ENCODE peak calls at places on chromosomes 3 and 15, in four cellular contexts. V is HCT116, O is upper lobe of left lung, E is A549. T is an unnamed sample. For H3K4me1, the result is how much of the 10 kb centered on the place peaks cover.

GRCh38 chr15:85673326-85673725 is 121.4 kb downstream of the KLHL25 start:
- ATAC-seq in O (no peak), V (no peak), E (no peak), T (no peak)

GRCh38 chr3:119470851-119471250 is 2.1 kb downstream of the POGLUT1 start:
- ATAC-seq in O (no peak), E (no peak), V (no peak), T (no peak)

GRCh38 chr3:120357807-120358206 is 8.7 kb upstream of the LRRC58 start:
- ATAC-seq in E (no peak), V (peak), O (no peak), T (no peak)

GRCh38 chr15:33724321-33725036 is 243.8 kb upstream of the CHRM5 start:
- ATAC-seq in V (no peak), O (no peak), E (no peak), T (no peak)

GRCh38 chr15:44719293-44719999 is 8.1 kb downstream of the B2M start:
- ATAC-seq in E (no peak), V (peak), O (no peak), T (no peak)

GRCh38 chr3:135192929-135193328 is 397.9 kb downstream of the EPHB1 start:
- ATAC-seq in O (no peak), E (no peak), V (no peak), T (no peak)

GRCh38 chr3:189260556-189261493 is 89.1 kb downstream of the TPRG1 start:
- ATAC-seq in E (no peak), O (peak), V (no peak), T (peak)

GRCh38 chr15:76866008-76866407 is 39.1 kb downstream of the SCAPER start:
- ATAC-seq in O (no peak), E (no peak), V (no peak), T (no peak)

GRCh38 chr15:84833447-84833846 is 16.3 kb downstream of the ALPK3 start:
- ATAC-seq in V (peak), E (no peak), O (no peak), T (no peak)

GRCh38 chr15:60760646-60761504 is 281.9 kb upstream of the ICE2 start:
- ATAC-seq in V (no peak), O (no peak), E (no peak), T (no peak)

GRCh38 chr15:31069360-31070000 is 32.0 kb downstream of the TRPM1 start:
- ATAC-seq in V (no peak), O (no peak), E (no peak), T (no peak)

GRCh38 chr3:5731100-5731499 is 543.6 kb downstream of the EDEM1 start:
- ATAC-seq in E (no peak), V (peak), O (no peak), T (no peak)

GRCh38 chr3:155607761-155608160 is 137.1 kb downstream of the PLCH1 start:
- ATAC-seq in E (no peak), O (no peak), V (no peak), T (no peak)

GRCh38 chr15:75048394-75048793 is 25.0 kb downstream of the PPCDC start:
- ATAC-seq in E (no peak), O (no peak), V (no peak), T (no peak)

GRCh38 chr3:97885931-97886824 is 64.4 kb downstream of the CRYBG3 start:
- ATAC-seq in V (no peak), O (no peak), E (no peak), T (peak)

GRCh38 chr3:102570551-102570950 is 135.7 kb downstream of the ZPLD1 start:
- ATAC-seq in O (no peak), E (no peak), V (no peak), T (no peak)

GRCh38 chr15:58852347-58852746 is 81.1 kb downstream of the SLTM start:
- ATAC-seq in E (peak), V (no peak), O (no peak), T (no peak)

GRCh38 chr3:43872901-43873300 is 182.2 kb downstream of the ABHD5 start:
- ATAC-seq in O (no peak), V (no peak), E (peak), T (no peak)

GRCh38 chr15:24292837-24293236 is 382.7 kb upstream of the NPAP1 start:
- ATAC-seq in V (no peak), O (no peak), E (no peak), T (no peak)

GRCh38 chr15:50003786-50004334 is 115.2 kb downstream of the ATP8B4 start:
- ATAC-seq in O (peak), E (peak), V (peak), T (peak)

GRCh38 chr15:80695099-80695910 is at the start of gene ABHD17C:
- ATAC-seq in E (peak), V (peak), O (peak), T (peak)

DNA sequence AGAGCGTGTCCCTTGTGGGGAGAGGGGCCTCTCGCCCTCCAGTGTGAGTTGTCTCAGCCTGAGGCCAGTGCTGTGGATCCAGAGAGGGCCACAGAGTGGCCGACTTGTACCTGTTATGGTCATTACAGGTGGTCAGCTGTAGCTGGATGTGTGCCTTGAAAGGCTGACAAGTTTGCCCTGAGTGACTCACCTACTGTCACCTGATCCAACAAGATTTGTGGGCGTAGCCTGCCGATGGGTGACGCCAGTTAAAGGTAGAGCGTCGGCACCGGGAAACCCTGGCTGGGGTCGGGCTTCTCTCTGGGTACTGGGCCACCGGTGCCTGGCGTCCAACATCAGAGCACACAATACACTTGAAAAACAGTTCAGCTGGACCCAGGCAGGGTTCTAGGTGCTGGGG is 2.8 kb upstream of the ISG20 start:
- ATAC-seq in V (peak), E (peak), O (peak), T (no peak)
- TF ChIP-seq POLR2A in V (no peak), E (no peak), O (peak), T (no peak)

GRCh38 chr3:58058654-58059263 is 50.5 kb downstream of the FLNB start:
- ATAC-seq in O (no peak), E (no peak), V (no peak), T (no peak)

GRCh38 chr3:58054652-58055051 is 46.4 kb downstream of the FLNB start:
- ATAC-seq in E (no peak), V (no peak), O (no peak), T (no peak)

GRCh38 chr3:58051196-58051595 is 43.0 kb downstream of the FLNB start:
- ATAC-seq in O (peak), E (peak), V (no peak), T (no peak)

GRCh38 chr3:58052373-58053273 is 44.4 kb downstream of the FLNB start:
- ATAC-seq in E (peak), O (peak), V (peak), T (peak)

GRCh38 chr3:58055309-58055708 is 47.1 kb downstream of the FLNB start:
- ATAC-seq in V (no peak), E (no peak), O (no peak), T (no peak)
- H3K4me1 ChIP-seq in V (half or more), E (half or more), O (under half), T (under half)

GRCh38 chr3:187918081-187918644 is 172.9 kb upstream of the BCL6 start:
- ATAC-seq in O (no peak), E (no peak), V (no peak), T (no peak)
- TF ChIP-seq POLR2A in O (no peak), E (no peak), V (no peak), T (no peak)

GRCh38 chr3:113751145-113751544 is 4.3 kb downstream of the ATP6V1A start:
- ATAC-seq in V (no peak), E (no peak), O (no peak), T (no peak)
- H3K4me1 ChIP-seq in V (under half), E (under half), O (under half), T (under half)